ENCODE peak calls at places on chromosomes 7 and 10, in four cellular contexts. One of them, this sample, is unnamed.

GRCh38 chr10:78258303-78259030 is 224.8 kb downstream of the RPS24 start:
- DNase-seq in heart left ventricle: no peak
- DNase-seq in GM12865: no peak
- DNase-seq in cardiac fibroblast: no peak
- DNase-seq in this sample: no peak

GRCh38 chr7:139679731-139680594 is 97.8 kb downstream of the HIPK2 start:
- DNase-seq in heart left ventricle: no peak
- DNase-seq in GM12865: no peak
- DNase-seq in cardiac fibroblast: peak
- DNase-seq in this sample: no peak

GRCh38 chr7:33050425-33051318 is 11.9 kb downstream of the NT5C3A start:
- DNase-seq in heart left ventricle: no peak
- DNase-seq in GM12865: peak
- DNase-seq in cardiac fibroblast: peak
- DNase-seq in this sample: peak

GRCh38 chr10:5493698-5494097 is 5.7 kb downstream of the CALML5 start:
- DNase-seq in heart left ventricle: no peak
- DNase-seq in GM12865: no peak
- DNase-seq in cardiac fibroblast: no peak
- DNase-seq in this sample: no peak

GRCh38 chr7:157881062-157881771 is 544.4 kb downstream of the DNAJB6 start:
- DNase-seq in heart left ventricle: no peak
- DNase-seq in GM12865: no peak
- DNase-seq in cardiac fibroblast: no peak
- DNase-seq in this sample: no peak

GRCh38 chr7:108147031-108147563 is 16.9 kb upstream of the LAMB4 start:
- DNase-seq in heart left ventricle: peak
- DNase-seq in GM12865: no peak
- DNase-seq in cardiac fibroblast: no peak
- DNase-seq in this sample: no peak

GRCh38 chr10:13891542-13892431 is 305.0 kb downstream of the PRPF18 start:
- DNase-seq in heart left ventricle: peak
- DNase-seq in GM12865: peak
- DNase-seq in cardiac fibroblast: no peak
- DNase-seq in this sample: peak

GRCh38 chr10:91493313-91493712 is 83.2 kb downstream of the HECTD2 start:
- DNase-seq in heart left ventricle: no peak
- DNase-seq in GM12865: peak
- DNase-seq in cardiac fibroblast: peak
- DNase-seq in this sample: peak